ENCODE peak calls at places on chromosomes 16 and 17, in five cellular contexts. O, J, N, H and R are unnamed samples.

GRCh38 chr17:69480197-69480596 is 65.7 kb downstream of the MAP2K6 start:
- DNase-seq in N (no peak), O (no peak), J (no peak), H (no peak), R (no peak)

GRCh38 chr16:89561195-89562026 is 929 bp downstream of the RPL13 start:
- DNase-seq in H (no peak), J (peak), N (no peak), O (no peak), R (no peak)

GRCh38 chr17:79075433-79075805 is 795 bp downstream of the ENGASE start:
- DNase-seq in H (no peak), O (no peak), J (no peak), N (no peak), R (no peak)

GRCh38 chr17:2015314-2015713 is 9.8 kb downstream of the RTN4RL1 start:
- DNase-seq in O (no peak), J (no peak), H (no peak), N (no peak), R (no peak)

GRCh38 chr16:57041182-57042156 is 50.9 kb upstream of the CPNE2 start:
- DNase-seq in N (peak), J (no peak), O (no peak), H (no peak), R (no peak)

GRCh38 chr17:51103050-51103449 is 17.6 kb downstream of the SPAG9 start:
- DNase-seq in J (no peak), H (no peak), N (no peak), O (no peak), R (no peak)

GRCh38 chr17:48181653-48182052 is 74.1 kb downstream of the SNX11 start:
- DNase-seq in H (no peak), O (peak), J (peak), N (peak), R (no peak)

GRCh38 chr17:37134050-37134449 is 185.3 kb downstream of the AATF start:
- DNase-seq in O (no peak), H (no peak), J (peak), N (peak), R (no peak)

GRCh38 chr16:89448656-89449055 is 41.7 kb downstream of the ANKRD11 start:
- DNase-seq in N (no peak), O (no peak), J (no peak), H (peak), R (no peak)